ENCODE peak calls at places on chromosomes 16 and 17, in five cellular contexts. One of them, this sample, is unnamed.

GRCh38 chr16:89922477-89922883 is 662 bp upstream of the TUBB3 start:
- DNase-seq in AG09309: peak
- DNase-seq in CD8-positive, alpha-beta T cell: peak
- DNase-seq in ovary: peak
- DNase-seq in A549: peak
- DNase-seq in this sample: peak

GRCh38 chr16:85350973-85351372 is 238.7 kb upstream of the CIBAR2 start:
- DNase-seq in A549: peak
- DNase-seq in AG09309: peak
- DNase-seq in ovary: peak
- DNase-seq in CD8-positive, alpha-beta T cell: no peak
- DNase-seq in this sample: peak

GRCh38 chr17:83053779-83054451 is 25.5 kb upstream of the METRNL start:
- DNase-seq in ovary: peak
- DNase-seq in CD8-positive, alpha-beta T cell: peak
- DNase-seq in A549: no peak
- DNase-seq in AG09309: no peak
- DNase-seq in this sample: no peak

GRCh38 chr17:42009170-42009569 is 8.1 kb downstream of the DNAJC7 start:
- DNase-seq in CD8-positive, alpha-beta T cell: no peak
- DNase-seq in AG09309: no peak
- DNase-seq in ovary: no peak
- DNase-seq in A549: peak
- DNase-seq in this sample: no peak

GRCh38 chr17:54102246-54102645 is 279.5 kb downstream of the KIF2B start:
- DNase-seq in ovary: no peak
- DNase-seq in CD8-positive, alpha-beta T cell: no peak
- DNase-seq in AG09309: no peak
- DNase-seq in A549: no peak
- DNase-seq in this sample: no peak

GRCh38 chr17:56121661-56122060 is 31.6 kb upstream of the ANKFN1 start:
- DNase-seq in A549: no peak
- DNase-seq in ovary: no peak
- DNase-seq in AG09309: no peak
- DNase-seq in CD8-positive, alpha-beta T cell: no peak
- DNase-seq in this sample: no peak

GRCh38 chr16:8928467-8928957 is 35.2 kb downstream of the USP7 start:
- DNase-seq in ovary: peak
- DNase-seq in AG09309: no peak
- DNase-seq in A549: no peak
- DNase-seq in CD8-positive, alpha-beta T cell: no peak
- DNase-seq in this sample: no peak

GRCh38 chr17:69669441-69670178 is 255.1 kb downstream of the MAP2K6 start:
- DNase-seq in CD8-positive, alpha-beta T cell: no peak
- DNase-seq in A549: no peak
- DNase-seq in AG09309: no peak
- DNase-seq in ovary: no peak
- DNase-seq in this sample: no peak

GRCh38 chr16:19210175-19210924 is 42.3 kb downstream of the SYT17 start:
- DNase-seq in ovary: no peak
- DNase-seq in AG09309: no peak
- DNase-seq in A549: peak
- DNase-seq in CD8-positive, alpha-beta T cell: no peak
- DNase-seq in this sample: no peak

GRCh38 chr16:21937387-21937829 is 15.8 kb upstream of the UQCRC2 start:
- DNase-seq in AG09309: no peak
- DNase-seq in CD8-positive, alpha-beta T cell: no peak
- DNase-seq in ovary: no peak
- DNase-seq in A549: peak
- DNase-seq in this sample: no peak

GRCh38 chr17:75932852-75933251 is 8.0 kb downstream of the FBF1 start:
- DNase-seq in CD8-positive, alpha-beta T cell: no peak
- DNase-seq in ovary: no peak
- DNase-seq in A549: no peak
- DNase-seq in AG09309: no peak
- DNase-seq in this sample: no peak

GRCh38 chr16:50699345-50700159 is 6.1 kb downstream of the NOD2 start:
- DNase-seq in ovary: no peak
- DNase-seq in CD8-positive, alpha-beta T cell: no peak
- DNase-seq in AG09309: no peak
- DNase-seq in A549: peak
- DNase-seq in this sample: no peak

GRCh38 chr17:10135539-10136257 is 62.7 kb downstream of the GAS7 start:
- DNase-seq in A549: peak
- DNase-seq in AG09309: no peak
- DNase-seq in ovary: no peak
- DNase-seq in CD8-positive, alpha-beta T cell: no peak
- DNase-seq in this sample: no peak

GRCh38 chr16:85245307-85246172 is 133.3 kb upstream of the CIBAR2 start:
- DNase-seq in CD8-positive, alpha-beta T cell: peak
- DNase-seq in AG09309: peak
- DNase-seq in A549: peak
- DNase-seq in ovary: peak
- DNase-seq in this sample: no peak

GRCh38 chr17:511001-511690 is 158.5 kb upstream of the RPH3AL start:
- DNase-seq in ovary: no peak
- DNase-seq in CD8-positive, alpha-beta T cell: no peak
- DNase-seq in A549: no peak
- DNase-seq in AG09309: peak
- DNase-seq in this sample: no peak

GRCh38 chr16:72066747-72067146 is 3.7 kb downstream of the HPR start:
- DNase-seq in CD8-positive, alpha-beta T cell: no peak
- DNase-seq in ovary: no peak
- DNase-seq in A549: peak
- DNase-seq in AG09309: peak
- DNase-seq in this sample: no peak

GRCh38 chr16:27428035-27428785 is 26.2 kb downstream of the IL21R start:
- DNase-seq in ovary: no peak
- DNase-seq in AG09309: no peak
- DNase-seq in CD8-positive, alpha-beta T cell: peak
- DNase-seq in A549: no peak
- DNase-seq in this sample: no peak

GRCh38 chr17:49872776-49873377 is 25.0 kb upstream of the TAC4 start:
- DNase-seq in A549: no peak
- DNase-seq in ovary: no peak
- DNase-seq in AG09309: no peak
- DNase-seq in CD8-positive, alpha-beta T cell: no peak
- DNase-seq in this sample: no peak

GRCh38 chr16:70574595-70575271 is 51.1 kb downstream of the SF3B3 start:
- DNase-seq in A549: no peak
- DNase-seq in AG09309: no peak
- DNase-seq in ovary: no peak
- DNase-seq in CD8-positive, alpha-beta T cell: no peak
- DNase-seq in this sample: no peak

GRCh38 chr17:27538156-27538955 is 82.1 kb downstream of the KSR1 start:
- DNase-seq in ovary: no peak
- DNase-seq in CD8-positive, alpha-beta T cell: no peak
- DNase-seq in A549: no peak
- DNase-seq in AG09309: no peak
- DNase-seq in this sample: no peak

GRCh38 chr17:7226721-7227710 is 7.3 kb downstream of the ACADVL start:
- DNase-seq in A549: no peak
- DNase-seq in ovary: no peak
- DNase-seq in CD8-positive, alpha-beta T cell: no peak
- DNase-seq in AG09309: no peak
- DNase-seq in this sample: no peak

GRCh38 chr17:9028171-9028570 is 6.9 kb downstream of the NTN1 start:
- DNase-seq in A549: no peak
- DNase-seq in CD8-positive, alpha-beta T cell: no peak
- DNase-seq in AG09309: no peak
- DNase-seq in ovary: no peak
- DNase-seq in this sample: no peak

GRCh38 chr17:45386180-45386579 is 46.5 kb downstream of the ARHGAP27 start:
- DNase-seq in AG09309: no peak
- DNase-seq in CD8-positive, alpha-beta T cell: no peak
- DNase-seq in A549: no peak
- DNase-seq in ovary: no peak
- DNase-seq in this sample: no peak

GRCh38 chr17:79966681-79967080 is 69.0 kb downstream of the TBC1D16 start:
- DNase-seq in CD8-positive, alpha-beta T cell: no peak
- DNase-seq in A549: no peak
- DNase-seq in ovary: no peak
- DNase-seq in AG09309: no peak
- DNase-seq in this sample: no peak

GRCh38 chr16:89720520-89720858 is 209 bp downstream of the VPS9D1 start:
- DNase-seq in A549: no peak
- DNase-seq in AG09309: no peak
- DNase-seq in ovary: peak
- DNase-seq in CD8-positive, alpha-beta T cell: no peak
- DNase-seq in this sample: no peak

GRCh38 chr16:66800856-66801255 is 528 bp downstream of the TERB1 start:
- DNase-seq in AG09309: no peak
- DNase-seq in ovary: no peak
- DNase-seq in CD8-positive, alpha-beta T cell: no peak
- DNase-seq in A549: no peak
- DNase-seq in this sample: no peak

GRCh38 chr17:9270921-9271320 is 249.6 kb downstream of the NTN1 start:
- DNase-seq in A549: no peak
- DNase-seq in AG09309: no peak
- DNase-seq in ovary: no peak
- DNase-seq in CD8-positive, alpha-beta T cell: no peak
- DNase-seq in this sample: no peak

GRCh38 chr16:56764835-56765234 is 34.9 kb downstream of the NUP93 start:
- DNase-seq in AG09309: no peak
- DNase-seq in A549: no peak
- DNase-seq in ovary: no peak
- DNase-seq in CD8-positive, alpha-beta T cell: no peak
- DNase-seq in this sample: no peak

GRCh38 chr16:26988186-26988585 is 78.5 kb upstream of the C16orf82 start:
- DNase-seq in A549: no peak
- DNase-seq in CD8-positive, alpha-beta T cell: no peak
- DNase-seq in AG09309: no peak
- DNase-seq in ovary: no peak
- DNase-seq in this sample: no peak

GRCh38 chr17:73358668-73359067 is 46.9 kb upstream of the CDC42EP4 start:
- DNase-seq in CD8-positive, alpha-beta T cell: no peak
- DNase-seq in AG09309: no peak
- DNase-seq in ovary: no peak
- DNase-seq in A549: no peak
- DNase-seq in this sample: no peak

GRCh38 chr17:6070280-6070894 is at the start of gene WSCD1:
- DNase-seq in AG09309: no peak
- DNase-seq in A549: peak
- DNase-seq in ovary: no peak
- DNase-seq in CD8-positive, alpha-beta T cell: no peak
- DNase-seq in this sample: no peak
- H3K4me3 ChIP-seq in AG09309: no peak
- H3K4me3 ChIP-seq in A549: peak
- H3K4me3 ChIP-seq in ovary: peak
- H3K4me3 ChIP-seq in CD8-positive, alpha-beta T cell: peak
- H3K4me3 ChIP-seq in this sample: peak

GRCh38 chr16:82628741-82629140 is 2.0 kb downstream of the CDH13 start:
- DNase-seq in CD8-positive, alpha-beta T cell: no peak
- DNase-seq in A549: no peak
- DNase-seq in ovary: no peak
- DNase-seq in AG09309: no peak
- DNase-seq in this sample: no peak

GRCh38 chr16:82629441-82630027 is 2.8 kb downstream of the CDH13 start:
- DNase-seq in ovary: no peak
- DNase-seq in CD8-positive, alpha-beta T cell: no peak
- DNase-seq in AG09309: no peak
- DNase-seq in A549: no peak
- DNase-seq in this sample: no peak

GRCh38 chr16:82631701-82632685 is 5.2 kb downstream of the CDH13 start:
- DNase-seq in AG09309: no peak
- DNase-seq in CD8-positive, alpha-beta T cell: no peak
- DNase-seq in ovary: no peak
- DNase-seq in A549: peak
- DNase-seq in this sample: no peak

GRCh38 chr16:82630688-82631087 is 3.9 kb downstream of the CDH13 start:
- DNase-seq in CD8-positive, alpha-beta T cell: no peak
- DNase-seq in ovary: no peak
- DNase-seq in AG09309: no peak
- DNase-seq in A549: no peak
- DNase-seq in this sample: no peak

DNA sequence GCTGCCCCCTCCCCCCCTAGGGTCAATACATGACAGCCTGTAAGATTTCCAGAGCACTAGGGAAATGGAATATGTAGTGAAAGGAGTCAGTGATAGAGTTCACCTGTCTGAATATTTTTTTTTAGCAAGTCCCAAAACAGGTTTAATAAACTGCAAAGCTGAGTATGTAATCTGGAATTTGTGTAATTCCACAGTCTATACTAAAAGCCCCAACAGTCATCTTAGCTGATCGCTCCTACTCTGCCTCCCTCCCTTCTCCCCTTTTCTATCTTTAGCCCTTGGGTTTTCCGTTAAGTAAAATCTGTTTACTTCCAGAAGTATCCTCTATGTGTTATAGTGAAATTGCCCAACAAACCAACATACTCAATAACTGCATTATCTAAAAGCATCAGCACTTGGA is 3.5 kb downstream of the CDH13 start:
- DNase-seq in A549: no peak
- DNase-seq in AG09309: no peak
- DNase-seq in CD8-positive, alpha-beta T cell: no peak
- DNase-seq in ovary: no peak
- DNase-seq in this sample: no peak
- H3K4me3 ChIP-seq in A549: no peak
- H3K4me3 ChIP-seq in AG09309: no peak
- H3K4me3 ChIP-seq in CD8-positive, alpha-beta T cell: no peak
- H3K4me3 ChIP-seq in ovary: no peak
- H3K4me3 ChIP-seq in this sample: no peak

DNA sequence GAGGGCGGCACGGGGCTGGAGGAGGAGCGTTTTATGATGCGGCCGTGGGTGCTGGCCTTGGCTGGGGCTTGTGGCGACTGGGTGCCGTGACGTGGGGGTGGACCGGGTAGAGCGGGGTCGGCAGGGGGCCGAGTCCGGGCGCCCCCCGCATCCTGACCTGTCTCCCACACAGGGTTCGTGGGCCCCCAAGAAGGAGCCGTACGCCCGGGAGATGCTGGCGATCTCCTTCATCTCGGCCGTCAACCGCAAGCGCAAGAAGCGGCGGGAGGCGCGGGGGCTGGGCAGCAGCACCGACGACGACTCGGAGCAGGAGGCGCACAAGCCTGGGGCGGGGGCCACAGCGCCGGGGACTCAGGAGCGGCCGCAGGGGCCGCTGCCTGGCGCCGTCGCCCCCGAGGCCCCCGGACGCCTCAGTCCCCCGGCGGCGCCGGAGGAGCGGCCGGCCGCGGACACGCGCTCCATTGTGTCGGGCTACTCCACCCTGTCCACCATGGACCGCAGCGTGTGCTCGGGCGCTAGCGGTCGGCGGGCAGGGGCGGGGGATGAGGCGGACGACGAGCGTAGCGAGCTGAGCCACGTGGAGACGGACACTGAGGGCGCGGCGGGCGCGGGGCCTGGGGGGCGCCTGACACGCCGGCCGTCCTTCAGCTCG is 81.6 kb downstream of the ARHGAP23 start:
- DNase-seq in ovary: no peak
- DNase-seq in CD8-positive, alpha-beta T cell: no peak
- DNase-seq in AG09309: no peak
- DNase-seq in A549: no peak
- DNase-seq in this sample: no peak
- H3K4me3 ChIP-seq in ovary: no peak
- H3K4me3 ChIP-seq in CD8-positive, alpha-beta T cell: peak
- H3K4me3 ChIP-seq in AG09309: no peak
- H3K4me3 ChIP-seq in A549: no peak
- H3K4me3 ChIP-seq in this sample: peak

GRCh38 chr17:58432806-58433573 is 15.7 kb upstream of the RNF43 start:
- DNase-seq in AG09309: no peak
- DNase-seq in A549: no peak
- DNase-seq in ovary: no peak
- DNase-seq in CD8-positive, alpha-beta T cell: no peak
- DNase-seq in this sample: no peak

GRCh38 chr17:58427807-58428206 is 10.5 kb upstream of the RNF43 start:
- DNase-seq in AG09309: no peak
- DNase-seq in CD8-positive, alpha-beta T cell: no peak
- DNase-seq in ovary: no peak
- DNase-seq in A549: no peak
- DNase-seq in this sample: no peak
- H3K4me3 ChIP-seq in AG09309: no peak
- H3K4me3 ChIP-seq in CD8-positive, alpha-beta T cell: no peak
- H3K4me3 ChIP-seq in ovary: no peak
- H3K4me3 ChIP-seq in A549: no peak
- H3K4me3 ChIP-seq in this sample: no peak